ENCODE peak calls at places on chromosomes 3 and 15, in nine cellular contexts. G is HL-60, Y is IMR-90, F is sigmoid colon, J is nephron progenitor cell, H is pancreas, T is fibroblast of pulmonary artery, Z is cardiac fibroblast, N is stomach. W is an unnamed sample.

GRCh38 chr15:78671626-78672211 is 30.7 kb upstream of the CHRNB4 start:
- DNase-seq in N (no peak), T (no peak), J (no peak), F (no peak), G (no peak), Y (no peak), Z (no peak), H (no peak), W (no peak)

GRCh38 chr3:138845771-138846173 is 11.0 kb upstream of the PIK3CB start:
- DNase-seq in Z (peak), J (peak), G (no peak), Y (no peak), F (no peak), N (no peak), T (no peak), H (no peak), W (no peak)

GRCh38 chr3:188361888-188362287 is 207.9 kb downstream of the LPP start:
- DNase-seq in T (no peak), Z (no peak), Y (no peak), N (no peak), F (no peak), H (no peak), G (no peak), J (no peak), W (no peak)

GRCh38 chr3:126607214-126607908 is 47.6 kb downstream of the TXNRD3 start:
- DNase-seq in N (no peak), Z (peak), F (no peak), T (peak), H (no peak), J (no peak), G (no peak), Y (peak), W (no peak)

GRCh38 chr3:13091898-13092620 is 18.8 kb upstream of the IQSEC1 start:
- DNase-seq in T (peak), Y (peak), H (peak), F (peak), N (peak), G (peak), Z (peak), J (peak), W (peak)

GRCh38 chr3:167300210-167300609 is 79.9 kb downstream of the ZBBX start:
- DNase-seq in G (no peak), F (no peak), H (no peak), Z (no peak), J (no peak), T (no peak), Y (no peak), N (no peak), W (no peak)

GRCh38 chr3:129424185-129424841 is 4.1 kb downstream of the EFCAB12 start:
- DNase-seq in G (peak), Y (peak), J (no peak), F (no peak), N (peak), T (peak), Z (peak), H (no peak), W (peak)

GRCh38 chr3:31738423-31738822 is 205.7 kb downstream of the STT3B start:
- DNase-seq in Z (no peak), G (no peak), N (no peak), F (no peak), Y (no peak), J (no peak), T (no peak), H (no peak), W (no peak)

GRCh38 chr3:52979190-52979983 is 66.5 kb downstream of the SFMBT1 start:
- DNase-seq in Z (no peak), T (no peak), J (no peak), H (no peak), Y (no peak), N (no peak), G (no peak), F (no peak), W (no peak)

GRCh38 chr3:52432225-52432624 is 12.7 kb downstream of the SEMA3G start:
- DNase-seq in F (peak), J (no peak), T (no peak), N (no peak), Z (no peak), H (no peak), Y (no peak), G (no peak), W (no peak)

GRCh38 chr3:24525022-24525421 is 30.4 kb upstream of the THRB start:
- DNase-seq in N (no peak), J (no peak), F (no peak), Y (no peak), Z (no peak), T (no peak), H (no peak), G (no peak), W (no peak)

GRCh38 chr3:109098245-109098644 is 19.7 kb downstream of the MORC1 start:
- DNase-seq in G (no peak), H (peak), Y (no peak), Z (no peak), J (peak), N (no peak), F (no peak), T (no peak), W (no peak)

GRCh38 chr3:100438623-100438974 is 37.3 kb downstream of the LNP1 start:
- DNase-seq in T (no peak), Y (peak), F (no peak), N (no peak), J (no peak), Z (no peak), H (peak), G (no peak), W (no peak)

GRCh38 chr15:31136016-31136415 is 34.5 kb upstream of the TRPM1 start:
- DNase-seq in H (no peak), Z (no peak), T (no peak), G (no peak), J (no peak), F (no peak), N (no peak), Y (no peak), W (no peak)

GRCh38 chr3:196144383-196145105 is 62.7 kb upstream of the TFRC start:
- DNase-seq in Y (peak), J (no peak), H (no peak), G (no peak), Z (peak), N (no peak), F (no peak), T (peak), W (no peak)

GRCh38 chr15:53461677-53462076 is 297.8 kb downstream of the WDR72 start:
- DNase-seq in Y (no peak), N (no peak), G (no peak), Z (no peak), H (no peak), J (no peak), T (no peak), F (no peak), W (no peak)

GRCh38 chr15:60091150-60091549 is 87.0 kb downstream of the FOXB1 start:
- DNase-seq in T (peak), Y (peak), J (no peak), G (no peak), F (no peak), N (peak), Z (peak), H (no peak), W (no peak)

GRCh38 chr3:126693921-126694320 is 10.1 kb upstream of the CHCHD6 start:
- DNase-seq in T (no peak), N (no peak), F (no peak), J (no peak), Z (no peak), H (no peak), Y (no peak), G (no peak), W (no peak)

GRCh38 chr3:39287859-39288221 is 8.0 kb upstream of the CX3CR1 start:
- DNase-seq in J (no peak), Y (no peak), N (no peak), G (peak), F (no peak), H (no peak), T (no peak), Z (no peak), W (no peak)

GRCh38 chr15:98794211-98794610 is 145.9 kb downstream of the IGF1R start:
- DNase-seq in Z (no peak), T (no peak), N (no peak), Y (no peak), H (no peak), J (no peak), G (no peak), F (no peak), W (no peak)

GRCh38 chr3:50604628-50605588 is 6.7 kb downstream of the CISH start:
- DNase-seq in N (peak), Y (no peak), J (no peak), T (no peak), Z (no peak), H (peak), F (no peak), G (peak), W (no peak)

GRCh38 chr3:64460877-64461276 is 226.9 kb downstream of the ADAMTS9 start:
- DNase-seq in G (no peak), H (no peak), F (no peak), Y (peak), T (peak), Z (peak), N (no peak), J (no peak), W (no peak)

GRCh38 chr3:143707848-143708247 is 140.4 kb downstream of the SLC9A9 start:
- DNase-seq in G (no peak), Z (peak), N (no peak), Y (no peak), F (no peak), T (peak), H (no peak), J (no peak), W (no peak)

GRCh38 chr15:33720952-33721351 is 247.3 kb upstream of the CHRM5 start:
- DNase-seq in J (no peak), H (no peak), F (no peak), Y (peak), T (peak), N (no peak), G (no peak), Z (peak), W (no peak)

GRCh38 chr3:57544181-57545125 is at the start of gene DNAH12:
- DNase-seq in H (peak), J (peak), F (no peak), G (no peak), Z (peak), Y (no peak), N (peak), T (peak), W (no peak)

GRCh38 chr3:187101184-187102072 is 37.9 kb downstream of the RPL39L start:
- DNase-seq in Z (peak), F (peak), Y (peak), G (no peak), T (peak), N (peak), J (no peak), H (peak), W (no peak)

GRCh38 chr3:151817473-151817872 is 3.6 kb downstream of the AADAC start:
- DNase-seq in Z (no peak), Y (no peak), H (no peak), T (no peak), J (no peak), G (no peak), F (no peak), N (no peak), W (no peak)

DNA sequence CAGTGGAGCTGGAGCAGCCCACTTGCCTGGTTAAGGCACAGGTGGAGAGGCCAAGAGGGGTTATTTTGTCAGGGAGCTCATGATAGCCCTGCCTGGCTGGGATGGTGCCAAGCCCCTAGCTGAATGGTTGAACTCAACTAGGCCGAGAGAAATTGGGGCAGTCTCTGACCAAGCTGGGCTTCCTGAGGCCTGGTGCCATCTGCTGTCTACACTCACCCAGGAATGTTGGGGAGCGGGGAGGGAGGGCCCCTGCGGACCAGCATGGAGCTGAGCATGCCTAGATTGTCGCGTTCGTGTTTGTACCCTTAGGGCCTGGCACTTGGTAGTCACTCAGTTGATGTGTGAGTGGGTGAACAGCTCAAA is 1.2 kb downstream of the BRPF1 start:
- DNase-seq in Z (no peak), T (no peak), J (no peak), G (no peak), N (no peak), H (no peak), F (no peak), Y (peak), W (no peak)
- TF ChIP-seq CTCF in Z (no peak), T (no peak), J (no peak), G (no peak), N (no peak), H (no peak), F (no peak), Y (no peak), W (no peak)

GRCh38 chr3:177893321-177893720 is 642.9 kb upstream of the KCNMB2 start:
- DNase-seq in G (no peak), N (no peak), Y (no peak), H (no peak), F (no peak), Z (peak), T (peak), J (no peak), W (no peak)
- TF ChIP-seq CTCF in G (no peak), N (no peak), Y (no peak), H (no peak), F (no peak), Z (peak), T (peak), J (no peak), W (no peak)

DNA sequence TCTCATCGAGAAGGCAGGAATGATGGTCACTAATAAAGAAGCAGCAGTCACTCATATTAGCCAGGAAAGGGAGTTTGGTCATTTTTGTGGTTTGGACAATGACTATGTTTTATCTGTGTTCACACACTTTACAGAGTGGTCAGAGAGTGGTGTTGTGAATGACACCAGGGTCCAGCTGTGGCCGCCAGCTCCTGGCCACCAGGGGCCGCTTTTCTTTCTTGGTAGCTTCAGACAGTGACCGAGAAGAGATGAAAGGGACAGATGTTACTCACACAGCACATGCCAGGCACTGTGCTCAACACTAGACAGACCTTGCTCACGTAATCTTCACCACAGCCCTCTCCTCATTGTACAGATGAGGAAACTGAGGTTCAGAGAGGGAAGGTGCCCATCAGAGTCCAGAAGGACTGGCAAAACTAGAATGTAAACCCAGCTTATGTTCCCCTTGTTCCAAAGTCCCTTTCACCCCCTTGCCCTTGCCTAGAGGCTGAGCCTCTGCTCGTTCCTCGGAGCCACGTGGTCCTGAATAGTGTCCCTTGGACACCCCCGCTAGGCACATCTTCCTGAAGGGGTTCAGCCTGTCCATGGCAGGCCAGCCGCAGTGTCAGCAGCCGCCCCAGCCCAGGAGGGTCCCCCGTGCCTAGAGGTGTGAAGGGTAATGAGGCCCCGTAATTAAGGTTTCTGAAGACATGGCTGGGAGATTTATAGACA is 55.6 kb downstream of the CYP11A1 start:
- DNase-seq in T (peak), Y (peak), H (no peak), J (peak), G (no peak), N (no peak), Z (peak), F (no peak), W (no peak)
- TF ChIP-seq CTCF in T (peak), Y (peak), H (no peak), J (peak), G (no peak), N (no peak), Z (peak), F (no peak), W (no peak)

GRCh38 chr3:101637461-101637860 is 39.5 kb downstream of the ZBTB11 start:
- DNase-seq in J (no peak), N (no peak), Y (no peak), F (no peak), G (no peak), H (no peak), Z (no peak), T (no peak), W (no peak)

GRCh38 chr3:101635345-101635744 is 41.6 kb downstream of the ZBTB11 start:
- DNase-seq in G (no peak), F (no peak), N (no peak), T (no peak), H (no peak), J (no peak), Y (no peak), Z (no peak), W (no peak)

GRCh38 chr3:101634591-101635196 is 42.2 kb downstream of the ZBTB11 start:
- DNase-seq in Z (no peak), N (no peak), F (no peak), H (no peak), T (no peak), G (no peak), J (no peak), Y (no peak), W (no peak)

GRCh38 chr3:101638262-101638745 is 38.6 kb downstream of the ZBTB11 start:
- DNase-seq in F (no peak), Z (no peak), N (no peak), Y (no peak), H (no peak), T (no peak), G (no peak), J (peak), W (no peak)

GRCh38 chr3:101635954-101636798 is 40.8 kb downstream of the ZBTB11 start:
- DNase-seq in F (no peak), T (peak), N (peak), J (peak), G (peak), Y (peak), H (peak), Z (peak), W (no peak)
- TF ChIP-seq CTCF in F (peak), T (peak), N (no peak), J (peak), G (peak), Y (peak), H (peak), Z (peak), W (peak)

GRCh38 chr15:89494006-89494405 is 2.4 kb downstream of the RHCG start:
- DNase-seq in H (no peak), T (no peak), N (no peak), F (peak), Y (no peak), G (no peak), J (no peak), Z (no peak), W (no peak)

GRCh38 chr15:89492934-89493631 is 3.3 kb downstream of the RHCG start:
- DNase-seq in H (no peak), Y (no peak), N (no peak), Z (no peak), F (peak), T (no peak), J (no peak), G (no peak), W (no peak)

GRCh38 chr15:89490550-89491315 is 5.7 kb downstream of the RHCG start:
- DNase-seq in F (peak), H (no peak), N (no peak), G (no peak), J (no peak), Z (no peak), Y (no peak), T (no peak), W (no peak)

GRCh38 chr15:89490081-89490480 is 6.3 kb downstream of the RHCG start:
- DNase-seq in T (no peak), Z (no peak), J (no peak), H (no peak), G (no peak), N (no peak), F (no peak), Y (no peak), W (no peak)

DNA sequence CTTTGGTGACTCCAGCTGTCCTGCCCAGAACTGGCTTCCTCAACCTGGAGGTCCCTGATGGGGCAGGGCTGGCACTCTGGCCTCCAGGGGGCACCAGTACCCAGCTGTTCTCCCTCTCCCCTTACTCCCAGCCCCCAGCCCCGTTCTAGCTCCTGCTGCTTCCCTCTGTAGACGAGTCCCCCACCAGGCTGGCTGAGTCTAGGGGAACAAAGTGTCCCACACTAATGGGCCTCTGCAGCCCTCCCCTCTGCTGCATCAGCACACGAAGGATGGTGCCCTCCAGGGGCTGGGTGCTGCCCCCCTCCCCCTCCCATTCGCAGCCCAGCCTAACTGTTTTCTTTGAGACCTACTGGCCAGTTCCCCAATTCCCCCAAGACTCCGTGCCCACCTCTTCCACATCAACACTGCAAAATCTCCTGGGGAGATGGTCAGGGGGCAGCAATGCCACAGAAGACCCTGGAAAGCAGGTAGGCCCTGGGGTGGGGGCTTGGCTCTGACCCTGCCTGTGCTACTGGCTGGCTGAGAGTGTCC is 4.2 kb downstream of the RHCG start:
- DNase-seq in F (peak), J (peak), G (no peak), T (no peak), Z (no peak), Y (no peak), N (no peak), H (no peak), W (no peak)
- TF ChIP-seq CTCF in F (no peak), J (peak), G (peak), T (peak), Z (peak), Y (peak), N (no peak), H (no peak), W (peak)

W was measured in CD14-positive monocyte.